ENCODE peak calls at places on chromosomes 12 and 14, in nine cellular contexts. V is AG04450, K is uterus, O is tibial nerve, P is neural progenitor cell, T is fibroblast of lung, C is WERI-Rb-1, H is astrocyte of the cerebellum, N is heart left ventricle. Q is an unnamed sample.

GRCh38 chr12:95802482-95803264 is 12.1 kb upstream of the NTN4 start:
- DNase-seq in V (peak; percentile 65), K (no peak), O (no peak), P (no peak), T (peak; percentile 72), C (no peak), H (peak; percentile 62), N (no peak), Q (peak; percentile 97)

GRCh38 chr12:113462880-113463745 is 8.6 kb downstream of the LHX5 start:
- DNase-seq in V (no peak), K (no peak), O (no peak), P (peak; percentile 71), T (no peak), C (no peak), H (no peak), N (no peak), Q (no peak)

GRCh38 chr14:49420201-49420600 is 166.0 kb downstream of the RPS29 start:
- DNase-seq in V (no peak), K (no peak), O (no peak), P (no peak), T (no peak), C (no peak), H (no peak), N (no peak), Q (no peak)

GRCh38 chr14:63478024-63478423 is 65.2 kb downstream of the PPP2R5E start:
- DNase-seq in V (no peak), K (no peak), O (no peak), P (no peak), T (no peak), C (no peak), H (no peak), N (no peak), Q (no peak)

GRCh38 chr12:89261982-89262381 is 90.3 kb downstream of the DUSP6 start:
- DNase-seq in V (no peak), K (no peak), O (no peak), P (no peak), T (peak; percentile 33), C (no peak), H (no peak), N (no peak), Q (peak; percentile 13)

GRCh38 chr12:67441736-67442346 is 172.7 kb downstream of the CAND1 start:
- DNase-seq in V (peak; percentile 67), K (peak; percentile 83), O (peak; percentile 92), P (peak; percentile 86), T (peak; percentile 81), C (peak; percentile 88), H (peak; percentile 59), N (peak; percentile 87), Q (peak; percentile 81)

GRCh38 chr14:102015771-102016170 is 51.4 kb downstream of the DYNC1H1 start:
- DNase-seq in V (no peak), K (no peak), O (no peak), P (no peak), T (no peak), C (no peak), H (no peak), N (no peak), Q (no peak)

GRCh38 chr14:65001758-65002157 is 15.1 kb downstream of the FNTB start:
- DNase-seq in V (no peak), K (no peak), O (no peak), P (no peak), T (no peak), C (no peak), H (no peak), N (no peak), Q (no peak)

GRCh38 chr12:46364777-46365580 is 7.6 kb downstream of the SLC38A2 start:
- DNase-seq in V (no peak), K (peak; percentile 72), O (peak; percentile 73), P (no peak), T (peak; percentile 88), C (no peak), H (no peak), N (no peak), Q (peak; percentile 56)

GRCh38 chr12:46364300-46364696 is 8.3 kb downstream of the SLC38A2 start:
- DNase-seq in V (no peak), K (no peak), O (no peak), P (no peak), T (no peak), C (no peak), H (no peak), N (no peak), Q (no peak)

GRCh38 chr12:46362895-46363581 is 9.5 kb downstream of the SLC38A2 start:
- DNase-seq in V (no peak), K (no peak), O (no peak), P (no peak), T (peak; percentile 53), C (no peak), H (no peak), N (no peak), Q (no peak)

GRCh38 chr12:46361667-46362034 is 10.9 kb downstream of the SLC38A2 start:
- DNase-seq in V (no peak), K (no peak), O (no peak), P (no peak), T (peak; percentile 14), C (no peak), H (no peak), N (no peak), Q (peak; percentile 11)

GRCh38 chr12:46363582-46364299 is 8.8 kb downstream of the SLC38A2 start:
- DNase-seq in V (no peak), K (no peak), O (no peak), P (no peak), T (no peak), C (no peak), H (no peak), N (no peak), Q (no peak)
- H3K4me3 ChIP-seq in V (peak overlapping the region; percentile 28), K (no peak overlapping the region), O (no peak overlapping the region), P (no peak overlapping the region), T (peak overlapping the region; percentile 89), C (no peak overlapping the region), H (no peak overlapping the region), N (no peak overlapping the region), Q (no peak overlapping the region)

DNA sequence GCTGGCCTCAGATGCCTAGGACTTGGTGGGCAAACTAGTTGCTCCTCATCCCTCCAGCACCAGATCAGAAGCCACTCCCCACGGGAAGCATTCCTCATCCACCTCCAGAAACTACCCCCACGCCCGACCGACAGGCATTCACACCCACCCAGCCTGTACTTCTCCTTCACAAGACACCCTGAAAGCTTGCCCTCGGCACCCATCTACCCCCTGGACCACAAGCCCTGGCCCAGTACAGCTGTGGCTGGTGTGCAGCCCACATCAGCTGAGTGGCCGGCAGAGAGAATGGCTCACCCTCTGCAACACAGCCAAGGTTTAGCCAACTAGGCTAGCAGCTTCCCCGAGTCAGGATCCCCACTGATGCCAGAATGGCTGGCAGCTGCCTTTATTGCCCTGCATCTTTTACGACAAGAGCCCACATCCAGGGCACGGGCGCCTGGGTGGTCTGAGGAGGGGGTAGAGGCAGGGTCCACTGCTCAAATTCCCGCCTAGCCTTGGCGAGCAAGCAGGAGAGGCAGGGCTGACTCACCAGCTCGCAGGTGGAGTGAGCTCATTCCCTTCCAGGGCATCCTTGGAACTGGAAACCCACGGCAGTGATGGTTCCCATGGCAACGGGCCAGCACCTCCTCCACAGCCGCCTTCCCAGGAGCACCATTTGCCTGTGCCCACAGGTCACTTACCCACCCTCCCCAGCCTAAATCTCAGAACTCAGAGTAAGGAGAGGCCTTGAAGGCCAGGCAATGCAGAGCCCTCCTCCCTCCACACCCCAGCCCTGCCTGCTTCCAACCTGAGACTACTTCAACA is 17.1 kb downstream of the ACTN1 start:
- DNase-seq in V (no peak), K (peak; percentile 80), O (no peak), P (peak; percentile 68), T (peak; percentile 51), C (no peak), H (no peak), N (no peak), Q (peak; percentile 93)
- TF ChIP-seq CTCF in V (no peak), K (no peak), O (no peak), P (no peak), T (no peak), C (no peak), H (no peak), N (no peak), Q (no peak)

DNA sequence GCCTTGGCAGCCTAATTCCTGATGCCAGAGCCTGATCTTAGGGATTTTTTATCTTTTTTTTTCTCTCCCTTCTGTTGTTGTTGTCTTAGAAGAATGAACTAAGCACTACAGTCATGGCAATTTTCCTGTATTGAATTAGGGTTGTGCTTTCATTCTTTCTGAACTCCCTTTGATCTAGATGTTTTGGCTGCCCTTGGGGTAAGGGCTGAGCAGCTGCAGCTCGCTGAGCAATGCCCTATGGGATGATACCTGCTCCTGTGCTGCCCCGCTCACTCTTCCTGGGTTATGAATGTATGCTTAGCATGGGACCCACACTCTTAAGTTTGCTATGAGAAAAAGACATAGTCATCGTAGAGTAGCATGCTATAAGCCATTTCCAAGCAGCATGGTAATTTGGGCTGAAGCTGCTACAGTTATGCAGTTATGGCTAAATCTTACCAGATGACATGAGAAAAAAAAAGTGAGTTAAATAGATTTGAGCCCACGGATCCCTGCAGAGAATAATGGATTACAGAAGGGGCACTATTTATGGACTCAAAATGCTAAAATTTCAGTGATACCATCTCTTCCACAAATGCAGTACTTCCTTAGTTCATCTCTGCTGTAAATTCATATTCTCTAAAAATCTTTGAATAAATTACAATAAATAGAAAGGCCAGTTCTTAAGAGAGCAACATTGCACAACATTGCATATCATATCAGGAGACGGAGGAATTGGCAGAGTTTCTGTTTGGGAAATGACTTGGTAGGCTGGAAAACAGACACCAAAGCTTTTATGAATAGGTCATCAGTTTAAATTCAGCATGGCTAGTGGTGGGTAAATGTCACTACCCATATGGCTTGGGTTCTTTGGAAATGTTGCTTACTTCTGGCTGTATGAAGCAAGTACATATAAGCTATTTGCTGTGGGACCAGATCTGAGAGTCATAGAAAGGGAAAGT is 79.3 kb upstream of the PTHLH start:
- DNase-seq in V (no peak), K (no peak), O (no peak), P (no peak), T (peak; percentile 85), C (no peak), H (no peak), N (no peak), Q (peak; percentile 41)
- H3K4me3 ChIP-seq in V (no peak overlapping the region), K (no peak overlapping the region), O (no peak overlapping the region), P (no peak overlapping the region), T (no peak overlapping the region), C (no peak overlapping the region), H (no peak overlapping the region), N (no peak overlapping the region), Q (no peak overlapping the region)

GRCh38 chr14:61891810-61892209 is 129.6 kb downstream of the SNAPC1 start:
- DNase-seq in V (no peak), K (no peak), O (no peak), P (no peak), T (no peak), C (no peak), H (no peak), N (no peak), Q (peak; percentile 13)

GRCh38 chr14:61891251-61891650 is 129.0 kb downstream of the SNAPC1 start:
- DNase-seq in V (no peak), K (no peak), O (no peak), P (peak; percentile 30), T (peak; percentile 4), C (no peak), H (no peak), N (no peak), Q (peak; percentile 61)

GRCh38 chr14:61887628-61888027 is 125.4 kb downstream of the SNAPC1 start:
- DNase-seq in V (no peak), K (no peak), O (no peak), P (no peak), T (no peak), C (no peak), H (peak; percentile 60), N (no peak), Q (no peak)

GRCh38 chr14:61893371-61893940 is 131.2 kb downstream of the SNAPC1 start:
- DNase-seq in V (no peak), K (no peak), O (no peak), P (no peak), T (no peak), C (no peak), H (no peak), N (no peak), Q (no peak)

GRCh38 chr14:61889914-61890351 is 127.7 kb downstream of the SNAPC1 start:
- DNase-seq in V (no peak), K (no peak), O (no peak), P (no peak), T (no peak), C (no peak), H (no peak), N (no peak), Q (no peak)
- TF ChIP-seq CTCF in V (peak; percentile 4), K (no peak), O (no peak), P (peak; percentile 13), T (no peak), C (no peak), H (no peak), N (no peak), Q (no peak)